ENCODE peak calls at places on chromosomes 11 and 22, in seven cellular contexts. E is stomach, P is pancreas, V is cardiac muscle cell, X is ascending aorta, K is PC-9, W is HAP-1. O is an unnamed sample.

GRCh38 chr22:45696227-45696626 is 24.6 kb downstream of the ATXN10 start:
- DNase-seq in W (no peak), P (no peak), K (no peak), X (no peak), E (no peak), V (no peak), O (no peak)

GRCh38 chr11:61974766-61975631 is 7.6 kb upstream of the FTH1 start:
- DNase-seq in X (peak; percentile 81), W (no peak), E (peak; percentile 80), V (no peak), K (no peak), P (peak; percentile 75), O (no peak)

GRCh38 chr11:44726278-44727113 is at the start of gene TSPAN18:
- DNase-seq in P (peak; percentile 63), E (no peak), V (peak; percentile 75), X (no peak), K (no peak), W (peak; percentile 39), O (peak; percentile 85)

GRCh38 chr22:50017701-50018224 is 5.2 kb upstream of the IL17REL start:
- DNase-seq in E (no peak), K (no peak), W (no peak), V (no peak), P (no peak), X (no peak), O (no peak)

GRCh38 chr11:72393303-72393702 is 41.0 kb downstream of the CLPB start:
- DNase-seq in X (no peak), W (no peak), V (no peak), K (no peak), E (no peak), P (no peak), O (no peak)

GRCh38 chr22:41285441-41285819 is 557 bp downstream of the RANGAP1 start:
- DNase-seq in X (peak; percentile 79), W (peak; percentile 54), P (peak; percentile 75), K (peak; percentile 81), V (peak; percentile 67), E (peak; percentile 62), O (peak; percentile 48)

GRCh38 chr22:21443735-21444421 is 23.3 kb upstream of the TMEM191C start:
- DNase-seq in X (peak; percentile 51), K (no peak), V (no peak), E (peak; percentile 80), P (peak; percentile 80), W (peak; percentile 6), O (peak; percentile 26)

GRCh38 chr11:2463766-2464277 is 19.0 kb downstream of the KCNQ1 start:
- DNase-seq in E (peak; percentile 70), V (no peak), W (no peak), P (no peak), X (no peak), K (no peak), O (no peak)

GRCh38 chr11:103844327-103845215 is 191.9 kb upstream of the DDI1 start:
- DNase-seq in V (no peak), E (no peak), X (no peak), W (no peak), P (no peak), K (no peak), O (no peak)

GRCh38 chr11:1165256-1166041 is 7.7 kb downstream of the MUC5AC start:
- DNase-seq in K (no peak), E (peak; percentile 24), V (no peak), W (no peak), P (peak; percentile 50), X (no peak), O (no peak)

GRCh38 chr11:58028687-58029411 is 1.9 kb upstream of the OR6Q1 start:
- DNase-seq in P (no peak), V (no peak), K (no peak), W (no peak), E (no peak), X (peak; percentile 66), O (no peak)

GRCh38 chr11:111409915-111410314 is 30.8 kb upstream of the POU2AF1 start:
- DNase-seq in K (no peak), E (no peak), X (no peak), W (no peak), P (no peak), V (no peak), O (no peak)
- H3K4me1 ChIP-seq in K (peaks cover 10% of the 10 kb centered on the region), E (no peaks in the 10 kb centered on the region), X (no peaks in the 10 kb centered on the region), W (no peaks in the 10 kb centered on the region), P (no peaks in the 10 kb centered on the region), V (no peaks in the 10 kb centered on the region), O (no peaks in the 10 kb centered on the region)

DNA sequence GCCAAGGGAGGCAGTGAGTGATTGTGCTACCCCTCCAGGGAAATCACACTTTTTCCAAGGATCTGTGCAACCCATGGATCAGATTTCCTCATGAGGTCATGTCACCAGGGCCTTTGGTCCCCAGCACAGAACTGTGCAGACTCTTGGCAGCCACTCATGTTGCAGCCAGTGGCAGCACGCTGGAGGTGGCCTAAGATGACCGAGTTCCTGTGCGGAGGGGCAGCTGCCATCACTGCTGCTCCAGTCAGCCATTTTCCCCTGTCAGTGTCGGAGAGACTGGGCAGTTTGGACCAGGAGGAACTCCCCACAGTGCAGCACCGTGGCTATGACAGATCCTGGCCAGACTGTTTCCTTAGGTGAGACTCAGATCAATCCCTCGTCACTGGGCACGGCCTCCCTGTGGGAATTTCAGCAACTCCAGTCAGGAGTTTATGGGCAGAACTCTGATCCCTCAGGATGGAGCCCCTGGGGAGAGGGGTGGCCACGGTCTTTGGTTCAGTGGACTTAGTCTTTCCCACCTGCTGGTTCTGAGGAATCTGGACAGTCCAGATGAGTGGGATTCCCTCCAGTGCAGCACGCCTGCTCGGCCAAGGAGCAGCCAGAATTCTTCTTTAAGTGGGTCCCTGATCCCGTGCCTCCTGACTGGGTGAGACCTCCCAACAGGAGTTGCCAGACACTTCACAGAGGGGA is 194.6 kb upstream of the CARD18 start:
- DNase-seq in X (no peak), E (no peak), V (no peak), W (no peak), P (no peak), K (no peak), O (no peak)
- H3K4me1 ChIP-seq in X (no peaks in the 10 kb centered on the region), E (no peaks in the 10 kb centered on the region), V (no peaks in the 10 kb centered on the region), W (no peaks in the 10 kb centered on the region), P (no peaks in the 10 kb centered on the region), K (no peaks in the 10 kb centered on the region), O (no peaks in the 10 kb centered on the region)

GRCh38 chr22:29692327-29692640 is 27.5 kb upstream of the CABP7 start:
- DNase-seq in V (no peak), X (no peak), P (no peak), K (no peak), W (no peak), E (no peak), O (no peak)

GRCh38 chr22:29689201-29689871 is 30.5 kb upstream of the CABP7 start:
- DNase-seq in P (no peak), X (no peak), W (peak; percentile 58), E (no peak), V (no peak), K (no peak), O (no peak)

GRCh38 chr22:29689872-29690213 is 30.0 kb upstream of the CABP7 start:
- DNase-seq in K (peak; percentile 16), E (peak; percentile 75), P (peak; percentile 83), X (no peak), W (peak; percentile 75), V (peak; percentile 75), O (peak; percentile 85)

GRCh38 chr22:29691636-29692326 is 28.0 kb upstream of the CABP7 start:
- DNase-seq in E (no peak), W (no peak), V (no peak), K (peak; percentile 39), X (no peak), P (no peak), O (peak; percentile 81)

DNA sequence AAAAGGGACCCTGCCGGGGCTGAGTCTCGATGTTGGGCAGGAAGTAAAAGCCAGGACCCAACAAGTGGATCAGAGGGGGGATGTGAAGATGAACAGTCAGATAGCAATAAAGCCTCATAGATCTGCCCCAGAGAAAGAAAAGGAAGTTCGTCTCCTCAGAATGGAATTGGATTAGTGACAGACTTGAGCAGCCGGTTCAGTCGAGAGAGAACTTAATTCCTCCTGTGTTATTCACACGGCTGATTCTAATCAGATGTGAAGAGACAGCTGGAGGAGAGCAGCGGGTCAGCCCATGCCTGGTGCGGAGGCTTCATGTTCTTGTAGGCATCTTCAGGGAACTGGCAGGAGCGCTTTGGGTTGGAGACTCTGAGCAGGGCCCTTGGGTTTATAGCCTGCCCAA is 29.3 kb upstream of the CABP7 start:
- DNase-seq in E (no peak), X (no peak), V (no peak), P (no peak), K (no peak), W (no peak), O (no peak)
- H3K4me1 ChIP-seq in E (no peaks in the 10 kb centered on the region), X (no peaks in the 10 kb centered on the region), V (peaks cover 4% of the 10 kb centered on the region), P (no peaks in the 10 kb centered on the region), K (peaks cover 28% of the 10 kb centered on the region), W (peaks cover 9% of the 10 kb centered on the region), O (peaks cover 3% of the 10 kb centered on the region)

GRCh38 chr11:64867748-64868462 is 10.5 kb downstream of the EHD1 start:
- DNase-seq in W (no peak), X (no peak), K (peak; percentile 69), V (no peak), P (no peak), E (no peak), O (no peak)
- H3K4me1 ChIP-seq in W (no peaks in the 10 kb centered on the region), X (peaks cover 58% of the 10 kb centered on the region), K (peaks cover 57% of the 10 kb centered on the region), V (peaks cover 72% of the 10 kb centered on the region), P (peaks cover 9% of the 10 kb centered on the region), E (peaks cover 85% of the 10 kb centered on the region), O (no peaks in the 10 kb centered on the region)

DNA sequence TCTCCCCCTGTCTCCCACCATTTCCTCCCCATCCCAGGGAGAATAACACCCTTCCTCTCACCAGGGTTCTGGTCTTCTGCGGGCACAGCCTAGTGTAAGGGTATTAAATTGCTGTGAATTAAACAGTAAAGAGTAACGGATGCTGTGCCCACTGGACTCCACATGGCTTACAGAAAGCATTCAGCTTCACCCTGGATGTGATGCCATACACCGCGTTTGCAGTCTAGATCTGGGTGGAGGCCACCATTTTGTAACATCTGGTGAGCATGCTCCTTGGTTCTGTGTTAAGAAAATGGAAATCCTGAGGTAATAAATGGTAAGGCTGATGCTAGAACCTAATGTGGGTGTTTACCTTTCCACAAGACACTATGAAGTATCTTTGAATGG is 331.8 kb upstream of the B3GAT1 start:
- DNase-seq in W (no peak), X (peak; percentile 21), E (no peak), V (no peak), K (no peak), P (no peak), O (no peak)
- H3K4me1 ChIP-seq in W (no peaks in the 10 kb centered on the region), X (no peaks in the 10 kb centered on the region), E (peaks cover 11% of the 10 kb centered on the region), V (peaks cover 20% of the 10 kb centered on the region), K (no peaks in the 10 kb centered on the region), P (peaks cover 6% of the 10 kb centered on the region), O (no peaks in the 10 kb centered on the region)

GRCh38 chr22:27377501-27377900 is 424.1 kb downstream of the MN1 start:
- DNase-seq in K (peak; percentile 23), P (no peak), E (peak; percentile 41), V (no peak), X (no peak), W (no peak), O (no peak)
- H3K4me1 ChIP-seq in K (no peaks in the 10 kb centered on the region), P (peaks cover 9% of the 10 kb centered on the region), E (peaks cover 8% of the 10 kb centered on the region), V (no peaks in the 10 kb centered on the region), X (no peaks in the 10 kb centered on the region), W (peaks cover 10% of the 10 kb centered on the region), O (no peaks in the 10 kb centered on the region)

O was measured in H9.